ENCODE peak calls at places on chromosome 19, in nine cellular contexts. I is PC-9; W is fibroblast of the aortic adventitia; O is stimulated activated naive CD4-positive, alpha-beta T cell; E is NCI-H1105; F is SK-N-SH; G is thoracic aorta; M is left kidney; U is adrenal gland. Y is an unnamed sample.
A peak's percentile ranks its signal among the peaks of the same experiment; 100 is the strongest.

GRCh38 chr19:2135474-2136402 is 15.6 kb downstream of the AP3D1 start:
- DNase-seq in I (no peak), W (no peak), O (no peak), E (no peak), F (no peak), G (no peak), M (no peak), U (no peak), Y (no peak)

GRCh38 chr19:1555802-1556638 is 12.1 kb downstream of the MEX3D start:
- DNase-seq in I (no peak), W (no peak), O (no peak), E (no peak), F (no peak), G (no peak), M (no peak), U (no peak), Y (no peak)

GRCh38 chr19:3849092-3849491 is 19.7 kb downstream of the ZFR2 start:
- DNase-seq in I (peak; percentile 58), W (no peak), O (peak; percentile 28), E (no peak), F (peak; percentile 57), G (no peak), M (peak; percentile 77), U (no peak), Y (no peak)

GRCh38 chr19:44657211-44657921 is 13.7 kb downstream of the PVR start:
- DNase-seq in I (peak; percentile 45), W (peak; percentile 83), O (peak; percentile 61), E (peak; percentile 42), F (peak; percentile 86), G (peak; percentile 42), M (peak; percentile 88), U (peak; percentile 65), Y (peak; percentile 66)

GRCh38 chr19:42294471-42295137 is 7.3 kb upstream of the PRR19 start:
- DNase-seq in I (no peak), W (no peak), O (no peak), E (no peak), F (no peak), G (no peak), M (no peak), U (no peak), Y (no peak)

GRCh38 chr19:57068921-57069697 is 50.7 kb upstream of the USP29 start:
- DNase-seq in I (peak; percentile 11), W (no peak), O (no peak), E (no peak), F (peak; percentile 45), G (no peak), M (peak; percentile 94), U (peak; percentile 80), Y (no peak)

GRCh38 chr19:47765522-47766358 is 12.8 kb upstream of the SELENOW start:
- DNase-seq in I (peak; percentile 51), W (peak; percentile 55), O (peak; percentile 20), E (no peak), F (peak; percentile 77), G (no peak), M (peak; percentile 89), U (peak; percentile 65), Y (peak; percentile 41)

GRCh38 chr19:55247621-55248099 is 11.2 kb downstream of the PPP6R1 start:
- DNase-seq in I (peak; percentile 88), W (peak; percentile 11), O (no peak), E (no peak), F (peak; percentile 71), G (no peak), M (peak; percentile 78), U (no peak), Y (peak; percentile 52)

GRCh38 chr19:7600721-7601120 is 5.1 kb downstream of the CAMSAP3 start:
- DNase-seq in I (no peak), W (no peak), O (no peak), E (no peak), F (no peak), G (no peak), M (no peak), U (no peak), Y (no peak)

GRCh38 chr19:3712663-3713531 is 4.7 kb downstream of the TJP3 start:
- DNase-seq in I (no peak), W (peak; percentile 24), O (no peak), E (no peak), F (no peak), G (no peak), M (peak; percentile 81), U (no peak), Y (no peak)

GRCh38 chr19:58107778-58108545 is 9.9 kb upstream of the ZSCAN18 start:
- DNase-seq in I (no peak), W (no peak), O (no peak), E (no peak), F (no peak), G (no peak), M (no peak), U (no peak), Y (no peak)

GRCh38 chr19:2095338-2095938 is 688 bp downstream of the MOB3A start:
- DNase-seq in I (no peak), W (no peak), O (no peak), E (no peak), F (no peak), G (no peak), M (no peak), U (no peak), Y (no peak)

GRCh38 chr19:53612762-53613526 is 18.9 kb upstream of the DPRX start:
- DNase-seq in I (peak; percentile 86), W (no peak), O (no peak), E (no peak), F (no peak), G (no peak), M (peak; percentile 13), U (no peak), Y (no peak)

Y was measured in AG10803.